ENCODE peak calls at places on chromosomes 5 and 9, in seven cellular contexts. Q is NB4; J is iris pigment epithelial cell; N is stimulated activated CD8-positive, alpha-beta memory T cell treated with anti-CD3 and anti-CD28 coated beads, Interleukin-7, amount 100 ng/mL, for 1 hour; P is MCF 10A; K is GM20000; G is neural crest cell. F is an unnamed sample.

GRCh38 chr9:129587487-129588262 is 33.2 kb downstream of the C9orf50 start:
- DNase-seq in Q (no peak), J (peak), N (no peak), G (no peak), P (no peak), K (no peak), F (no peak)

GRCh38 chr5:42545038-42545437 is 121.8 kb downstream of the GHR start:
- DNase-seq in N (no peak), P (no peak), K (no peak), J (no peak), G (no peak), Q (no peak), F (no peak)

GRCh38 chr5:150511641-150512367 is 3.9 kb downstream of the NDST1 start:
- DNase-seq in G (no peak), J (peak), N (no peak), P (peak), Q (no peak), K (no peak), F (no peak)

GRCh38 chr5:131974622-131974955 is 29.1 kb upstream of the MEIKIN start:
- DNase-seq in N (no peak), G (no peak), K (no peak), Q (no peak), J (no peak), P (no peak), F (peak)

GRCh38 chr5:131163315-131164119 is 1.5 kb downstream of the HINT1 start:
- DNase-seq in K (no peak), Q (peak), P (peak), G (no peak), N (no peak), J (peak), F (no peak)

GRCh38 chr9:135717410-135717809 is 15.4 kb downstream of the KCNT1 start:
- DNase-seq in K (no peak), J (no peak), Q (no peak), N (no peak), G (no peak), P (no peak), F (no peak)

GRCh38 chr5:38029431-38030065 is 189.7 kb upstream of the GDNF start:
- DNase-seq in G (no peak), Q (no peak), K (no peak), N (no peak), P (no peak), J (no peak), F (no peak)

GRCh38 chr5:146607663-146608315 is 91.8 kb upstream of the GPR151 start:
- DNase-seq in G (no peak), Q (no peak), P (peak), K (no peak), J (peak), N (no peak), F (no peak)

GRCh38 chr5:372556-372910 is 51.0 kb downstream of the AHRR start:
- DNase-seq in Q (peak), P (no peak), G (no peak), K (no peak), N (no peak), J (no peak), F (no peak)

GRCh38 chr5:6373081-6373846 is 5.1 kb downstream of the MED10 start:
- DNase-seq in P (no peak), G (no peak), K (no peak), Q (no peak), J (no peak), N (no peak), F (peak)

GRCh38 chr9:28215921-28216320 is 642.6 kb upstream of the C9orf72 start:
- DNase-seq in N (no peak), P (no peak), G (no peak), J (no peak), Q (no peak), K (no peak), F (no peak)

GRCh38 chr9:134992755-134993124 is 75.0 kb upstream of the FCN1 start:
- DNase-seq in K (no peak), G (no peak), J (no peak), N (no peak), P (no peak), Q (no peak), F (no peak)

GRCh38 chr5:168780888-168781287 is 201.7 kb upstream of the PANK3 start:
- DNase-seq in P (no peak), J (no peak), K (no peak), N (no peak), G (no peak), Q (no peak), F (no peak)

GRCh38 chr5:112869948-112870347 is 8.9 kb downstream of the SRP19 start:
- DNase-seq in N (no peak), J (no peak), P (no peak), G (no peak), Q (no peak), K (no peak), F (no peak)

GRCh38 chr9:18994263-18994916 is 38.6 kb downstream of the SAXO1 start:
- DNase-seq in G (no peak), Q (no peak), N (no peak), K (no peak), P (no peak), J (peak), F (no peak)

GRCh38 chr5:119418782-119419101 is 33.6 kb upstream of the HSD17B4 start:
- DNase-seq in P (no peak), J (no peak), K (no peak), Q (peak), G (no peak), N (no peak), F (no peak)

GRCh38 chr5:96008987-96009647 is 47.5 kb upstream of the ELL2 start:
- DNase-seq in P (no peak), J (no peak), G (no peak), K (no peak), N (no peak), Q (no peak), F (no peak)

GRCh38 chr9:117394655-117395054 is 20.2 kb downstream of the ASTN2 start:
- DNase-seq in G (no peak), P (no peak), J (no peak), N (no peak), K (no peak), Q (no peak), F (no peak)

GRCh38 chr9:137727716-137728115 is 108.9 kb downstream of the EHMT1 start:
- DNase-seq in P (no peak), N (no peak), J (no peak), G (no peak), Q (no peak), K (no peak), F (no peak)

GRCh38 chr9:7318920-7319319 is 480.7 kb downstream of the DMAC1 start:
- DNase-seq in K (no peak), G (no peak), J (no peak), N (no peak), Q (peak), P (no peak), F (no peak)

GRCh38 chr5:130520211-130520610 is 615.9 kb downstream of the CHSY3 start:
- DNase-seq in P (peak), K (no peak), J (peak), G (no peak), N (no peak), Q (no peak), F (no peak)

GRCh38 chr5:29197636-29198035 is 1995.8 kb upstream of the CDH6 start:
- DNase-seq in Q (no peak), J (peak), P (peak), K (no peak), G (no peak), N (no peak), F (no peak)

GRCh38 chr5:538801-539468 is 14.7 kb upstream of the SLC9A3 start:
- DNase-seq in K (no peak), G (no peak), Q (no peak), J (no peak), P (no peak), N (no peak), F (no peak)

GRCh38 chr9:135941288-135941995 is 19.7 kb downstream of the UBAC1 start:
- DNase-seq in G (no peak), Q (no peak), N (no peak), K (no peak), J (no peak), P (no peak), F (no peak)

GRCh38 chr5:181043285-181044092 is 3.4 kb downstream of the BTNL9 start:
- DNase-seq in J (no peak), P (peak), K (no peak), G (no peak), N (no peak), Q (no peak), F (peak)

GRCh38 chr5:92332039-92332438 is 948.9 kb upstream of the ARRDC3 start:
- DNase-seq in K (no peak), N (no peak), J (peak), Q (peak), G (no peak), P (peak), F (no peak)

GRCh38 chr5:64384761-64385160 is 121.1 kb upstream of the RGS7BP start:
- DNase-seq in P (peak), N (no peak), K (peak), Q (peak), G (peak), J (peak), F (no peak)

GRCh38 chr9:127742435-127743088 is 7.5 kb upstream of the TOR2A start:
- DNase-seq in K (no peak), J (no peak), P (no peak), G (peak), Q (peak), N (no peak), F (no peak)

GRCh38 chr5:115961413-115962238 is 649 bp upstream of the LVRN start:
- DNase-seq in P (no peak), N (no peak), K (peak), Q (no peak), J (no peak), G (no peak), F (no peak)

GRCh38 chr5:135308245-135308644 is 90.8 kb downstream of the MACROH2A1 start:
- DNase-seq in P (peak), Q (no peak), G (no peak), J (peak), N (no peak), K (no peak), F (no peak)

GRCh38 chr9:108639736-108640135 is 216.1 kb downstream of the ACTL7B start:
- DNase-seq in K (no peak), Q (no peak), G (no peak), P (no peak), N (no peak), J (no peak), F (no peak)

GRCh38 chr9:119556129-119556875 is 187.1 kb upstream of the BRINP1 start:
- DNase-seq in K (peak), G (peak), J (peak), N (no peak), Q (peak), P (peak), F (peak)

GRCh38 chr9:115399026-115399425 is 281.1 kb upstream of the TNC start:
- DNase-seq in N (no peak), G (no peak), J (no peak), K (no peak), P (no peak), Q (no peak), F (no peak)

GRCh38 chr5:54876561-54876960 is 108.8 kb downstream of the ESM1 start:
- DNase-seq in K (no peak), P (no peak), Q (no peak), G (no peak), J (no peak), N (no peak), F (no peak)

GRCh38 chr5:95281211-95281610 is 3.7 kb downstream of the MCTP1 start:
- DNase-seq in K (no peak), P (peak), N (no peak), J (peak), Q (no peak), G (no peak), F (no peak)

GRCh38 chr5:163496286-163496685 is 9.1 kb upstream of the MAT2B start:
- DNase-seq in K (no peak), G (no peak), J (peak), N (no peak), Q (no peak), P (no peak), F (no peak)